ENCODE peak calls at places on chromosomes 7 and 10, in eight cellular contexts. One of them, this sample, is unnamed.

GRCh38 chr10:17984056-17984455 is 32.3 kb downstream of the SLC39A12 start:
- DNase-seq in CD4-positive, alpha-beta memory T cell: no peak
- DNase-seq in stimulated activated CD4-positive, alpha-beta T cell treated with anti-CD3 and anti-CD28 coated beads, TNF-alpha, amount 100 ng/mL, for 48 hours: no peak
- DNase-seq in AG08395: no peak
- DNase-seq in GM23248: peak
- DNase-seq in pons: no peak
- DNase-seq in NCI-H510A: no peak
- DNase-seq in AG08396: no peak
- DNase-seq in this sample: no peak

GRCh38 chr10:26879744-26880143 is 19.0 kb upstream of the ABI1 start:
- DNase-seq in CD4-positive, alpha-beta memory T cell: no peak
- DNase-seq in stimulated activated CD4-positive, alpha-beta T cell treated with anti-CD3 and anti-CD28 coated beads, TNF-alpha, amount 100 ng/mL, for 48 hours: no peak
- DNase-seq in AG08395: no peak
- DNase-seq in GM23248: no peak
- DNase-seq in pons: peak
- DNase-seq in NCI-H510A: no peak
- DNase-seq in AG08396: no peak
- DNase-seq in this sample: no peak

GRCh38 chr7:73626814-73627213 is 2.5 kb upstream of the MLXIPL start:
- DNase-seq in CD4-positive, alpha-beta memory T cell: no peak
- DNase-seq in stimulated activated CD4-positive, alpha-beta T cell treated with anti-CD3 and anti-CD28 coated beads, TNF-alpha, amount 100 ng/mL, for 48 hours: no peak
- DNase-seq in AG08395: no peak
- DNase-seq in GM23248: peak
- DNase-seq in pons: no peak
- DNase-seq in NCI-H510A: no peak
- DNase-seq in AG08396: no peak
- DNase-seq in this sample: no peak

GRCh38 chr10:62946278-62946677 is 130.1 kb upstream of the EGR2 start:
- DNase-seq in CD4-positive, alpha-beta memory T cell: no peak
- DNase-seq in stimulated activated CD4-positive, alpha-beta T cell treated with anti-CD3 and anti-CD28 coated beads, TNF-alpha, amount 100 ng/mL, for 48 hours: no peak
- DNase-seq in AG08395: no peak
- DNase-seq in GM23248: no peak
- DNase-seq in pons: no peak
- DNase-seq in NCI-H510A: no peak
- DNase-seq in AG08396: no peak
- DNase-seq in this sample: no peak

GRCh38 chr10:35356725-35357092 is 20.4 kb downstream of the CCNY start:
- DNase-seq in CD4-positive, alpha-beta memory T cell: no peak
- DNase-seq in stimulated activated CD4-positive, alpha-beta T cell treated with anti-CD3 and anti-CD28 coated beads, TNF-alpha, amount 100 ng/mL, for 48 hours: no peak
- DNase-seq in AG08395: no peak
- DNase-seq in GM23248: no peak
- DNase-seq in pons: no peak
- DNase-seq in NCI-H510A: no peak
- DNase-seq in AG08396: no peak
- DNase-seq in this sample: no peak

GRCh38 chr10:128064615-128065580 is 61.3 kb downstream of the MKI67 start:
- DNase-seq in CD4-positive, alpha-beta memory T cell: peak
- DNase-seq in stimulated activated CD4-positive, alpha-beta T cell treated with anti-CD3 and anti-CD28 coated beads, TNF-alpha, amount 100 ng/mL, for 48 hours: peak
- DNase-seq in AG08395: peak
- DNase-seq in GM23248: peak
- DNase-seq in pons: peak
- DNase-seq in NCI-H510A: no peak
- DNase-seq in AG08396: peak
- DNase-seq in this sample: no peak

GRCh38 chr10:6065406-6065805 is 3.2 kb upstream of the IL2RA start:
- DNase-seq in CD4-positive, alpha-beta memory T cell: no peak
- DNase-seq in stimulated activated CD4-positive, alpha-beta T cell treated with anti-CD3 and anti-CD28 coated beads, TNF-alpha, amount 100 ng/mL, for 48 hours: no peak
- DNase-seq in AG08395: no peak
- DNase-seq in GM23248: no peak
- DNase-seq in pons: no peak
- DNase-seq in NCI-H510A: no peak
- DNase-seq in AG08396: no peak
- DNase-seq in this sample: no peak

GRCh38 chr10:97475936-97476594 is 22.2 kb downstream of the MMS19 start:
- DNase-seq in CD4-positive, alpha-beta memory T cell: no peak
- DNase-seq in stimulated activated CD4-positive, alpha-beta T cell treated with anti-CD3 and anti-CD28 coated beads, TNF-alpha, amount 100 ng/mL, for 48 hours: no peak
- DNase-seq in AG08395: peak
- DNase-seq in GM23248: peak
- DNase-seq in pons: no peak
- DNase-seq in NCI-H510A: no peak
- DNase-seq in AG08396: peak
- DNase-seq in this sample: no peak

GRCh38 chr7:151384776-151385625 is 24.8 kb downstream of the WDR86 start:
- DNase-seq in CD4-positive, alpha-beta memory T cell: no peak
- DNase-seq in stimulated activated CD4-positive, alpha-beta T cell treated with anti-CD3 and anti-CD28 coated beads, TNF-alpha, amount 100 ng/mL, for 48 hours: no peak
- DNase-seq in AG08395: no peak
- DNase-seq in GM23248: no peak
- DNase-seq in pons: no peak
- DNase-seq in NCI-H510A: no peak
- DNase-seq in AG08396: no peak
- DNase-seq in this sample: no peak

GRCh38 chr10:70776455-70777005 is 8.6 kb downstream of the TBATA start:
- DNase-seq in CD4-positive, alpha-beta memory T cell: no peak
- DNase-seq in stimulated activated CD4-positive, alpha-beta T cell treated with anti-CD3 and anti-CD28 coated beads, TNF-alpha, amount 100 ng/mL, for 48 hours: no peak
- DNase-seq in AG08395: no peak
- DNase-seq in GM23248: no peak
- DNase-seq in pons: no peak
- DNase-seq in NCI-H510A: no peak
- DNase-seq in AG08396: no peak
- DNase-seq in this sample: no peak

GRCh38 chr7:127504715-127505114 is 80.7 kb downstream of the GCC1 start:
- DNase-seq in CD4-positive, alpha-beta memory T cell: no peak
- DNase-seq in stimulated activated CD4-positive, alpha-beta T cell treated with anti-CD3 and anti-CD28 coated beads, TNF-alpha, amount 100 ng/mL, for 48 hours: no peak
- DNase-seq in AG08395: peak
- DNase-seq in GM23248: peak
- DNase-seq in pons: no peak
- DNase-seq in NCI-H510A: no peak
- DNase-seq in AG08396: peak
- DNase-seq in this sample: peak

GRCh38 chr7:44379366-44380178 is 54.2 kb upstream of the CAMK2B start:
- DNase-seq in CD4-positive, alpha-beta memory T cell: no peak
- DNase-seq in stimulated activated CD4-positive, alpha-beta T cell treated with anti-CD3 and anti-CD28 coated beads, TNF-alpha, amount 100 ng/mL, for 48 hours: no peak
- DNase-seq in AG08395: peak
- DNase-seq in GM23248: peak
- DNase-seq in pons: no peak
- DNase-seq in NCI-H510A: no peak
- DNase-seq in AG08396: peak
- DNase-seq in this sample: peak

GRCh38 chr10:69864321-69864720 is 62.6 kb downstream of the COL13A1 start:
- DNase-seq in CD4-positive, alpha-beta memory T cell: no peak
- DNase-seq in stimulated activated CD4-positive, alpha-beta T cell treated with anti-CD3 and anti-CD28 coated beads, TNF-alpha, amount 100 ng/mL, for 48 hours: no peak
- DNase-seq in AG08395: peak
- DNase-seq in GM23248: peak
- DNase-seq in pons: no peak
- DNase-seq in NCI-H510A: no peak
- DNase-seq in AG08396: peak
- DNase-seq in this sample: no peak

GRCh38 chr10:125396651-125397050 is 236.3 kb upstream of the CTBP2 start:
- DNase-seq in CD4-positive, alpha-beta memory T cell: no peak
- DNase-seq in stimulated activated CD4-positive, alpha-beta T cell treated with anti-CD3 and anti-CD28 coated beads, TNF-alpha, amount 100 ng/mL, for 48 hours: no peak
- DNase-seq in AG08395: peak
- DNase-seq in GM23248: peak
- DNase-seq in pons: no peak
- DNase-seq in NCI-H510A: no peak
- DNase-seq in AG08396: no peak
- DNase-seq in this sample: no peak

GRCh38 chr7:74598558-74598957 is 59.0 kb upstream of the GTF2I start:
- DNase-seq in CD4-positive, alpha-beta memory T cell: no peak
- DNase-seq in stimulated activated CD4-positive, alpha-beta T cell treated with anti-CD3 and anti-CD28 coated beads, TNF-alpha, amount 100 ng/mL, for 48 hours: no peak
- DNase-seq in AG08395: peak
- DNase-seq in GM23248: peak
- DNase-seq in pons: no peak
- DNase-seq in NCI-H510A: no peak
- DNase-seq in AG08396: peak
- DNase-seq in this sample: no peak

GRCh38 chr7:135672560-135673359 is 10.4 kb downstream of the STMP1 start:
- DNase-seq in CD4-positive, alpha-beta memory T cell: peak
- DNase-seq in stimulated activated CD4-positive, alpha-beta T cell treated with anti-CD3 and anti-CD28 coated beads, TNF-alpha, amount 100 ng/mL, for 48 hours: no peak
- DNase-seq in AG08395: peak
- DNase-seq in GM23248: peak
- DNase-seq in pons: peak
- DNase-seq in NCI-H510A: no peak
- DNase-seq in AG08396: peak
- DNase-seq in this sample: peak

GRCh38 chr7:34087892-34088891 is 182.9 kb downstream of the BMPER start:
- DNase-seq in CD4-positive, alpha-beta memory T cell: no peak
- DNase-seq in stimulated activated CD4-positive, alpha-beta T cell treated with anti-CD3 and anti-CD28 coated beads, TNF-alpha, amount 100 ng/mL, for 48 hours: no peak
- DNase-seq in AG08395: no peak
- DNase-seq in GM23248: peak
- DNase-seq in pons: no peak
- DNase-seq in NCI-H510A: no peak
- DNase-seq in AG08396: peak
- DNase-seq in this sample: peak

GRCh38 chr7:94556028-94556427 is 46.4 kb downstream of the CASD1 start:
- DNase-seq in CD4-positive, alpha-beta memory T cell: no peak
- DNase-seq in stimulated activated CD4-positive, alpha-beta T cell treated with anti-CD3 and anti-CD28 coated beads, TNF-alpha, amount 100 ng/mL, for 48 hours: no peak
- DNase-seq in AG08395: no peak
- DNase-seq in GM23248: no peak
- DNase-seq in pons: no peak
- DNase-seq in NCI-H510A: no peak
- DNase-seq in AG08396: no peak
- DNase-seq in this sample: no peak

GRCh38 chr10:36345770-36346169 is 703.7 kb upstream of the FZD8 start:
- DNase-seq in CD4-positive, alpha-beta memory T cell: no peak
- DNase-seq in stimulated activated CD4-positive, alpha-beta T cell treated with anti-CD3 and anti-CD28 coated beads, TNF-alpha, amount 100 ng/mL, for 48 hours: no peak
- DNase-seq in AG08395: peak
- DNase-seq in GM23248: peak
- DNase-seq in pons: peak
- DNase-seq in NCI-H510A: no peak
- DNase-seq in AG08396: no peak
- DNase-seq in this sample: no peak

GRCh38 chr7:142999793-143000192 is 27.1 kb downstream of the OR9A2 start:
- DNase-seq in CD4-positive, alpha-beta memory T cell: no peak
- DNase-seq in stimulated activated CD4-positive, alpha-beta T cell treated with anti-CD3 and anti-CD28 coated beads, TNF-alpha, amount 100 ng/mL, for 48 hours: no peak
- DNase-seq in AG08395: no peak
- DNase-seq in GM23248: no peak
- DNase-seq in pons: no peak
- DNase-seq in NCI-H510A: no peak
- DNase-seq in AG08396: no peak
- DNase-seq in this sample: no peak

GRCh38 chr7:48042216-48042615 is 6.9 kb downstream of the C7orf57 start:
- DNase-seq in CD4-positive, alpha-beta memory T cell: no peak
- DNase-seq in stimulated activated CD4-positive, alpha-beta T cell treated with anti-CD3 and anti-CD28 coated beads, TNF-alpha, amount 100 ng/mL, for 48 hours: no peak
- DNase-seq in AG08395: no peak
- DNase-seq in GM23248: peak
- DNase-seq in pons: no peak
- DNase-seq in NCI-H510A: no peak
- DNase-seq in AG08396: no peak
- DNase-seq in this sample: no peak

This sample was measured in hepatocyte.